ENCODE peak calls at places on chromosome 12, in six cellular contexts. F is H7, J is cardiac fibroblast, U is SW 1271, B is HuH-7, G is ACHN. Q is an unnamed sample.

GRCh38 chr12:68623984-68624383 is 13.3 kb downstream of the RAP1B start:
- DNase-seq in F (no peak), J (peak; percentile 69), U (no peak), B (no peak), G (peak; percentile 35), Q (no peak)

GRCh38 chr12:121711925-121712461 is 559 bp upstream of the TMEM120B start:
- DNase-seq in F (no peak), J (peak; percentile 37), U (no peak), B (no peak), G (no peak), Q (no peak)

GRCh38 chr12:64730585-64730964 is 28.6 kb downstream of the GNS start:
- DNase-seq in F (no peak), J (no peak), U (no peak), B (no peak), G (no peak), Q (no peak)

GRCh38 chr12:29563636-29564035 is 66.2 kb upstream of the OVCH1 start:
- DNase-seq in F (no peak), J (no peak), U (no peak), B (no peak), G (no peak), Q (no peak)

GRCh38 chr12:93378373-93379310 is 917 bp downstream of the NUDT4 start:
- DNase-seq in F (peak; percentile 74), J (peak; percentile 75), U (peak; percentile 15), B (no peak), G (peak; percentile 87), Q (no peak)

GRCh38 chr12:32435921-32436710 is 36.8 kb downstream of the FGD4 start:
- DNase-seq in F (no peak), J (peak; percentile 63), U (no peak), B (no peak), G (no peak), Q (no peak)

GRCh38 chr12:16385779-16386646 is 38.6 kb downstream of the MGST1 start:
- DNase-seq in F (peak; percentile 44), J (peak; percentile 79), U (no peak), B (peak; percentile 56), G (peak; percentile 70), Q (peak; percentile 62)

GRCh38 chr12:49708851-49709250 is 1.6 kb upstream of the FMNL3 start:
- DNase-seq in F (no peak), J (no peak), U (no peak), B (no peak), G (no peak), Q (no peak)

GRCh38 chr12:57272337-57273151 is 21.6 kb upstream of the STAC3 start:
- DNase-seq in F (no peak), J (no peak), U (no peak), B (no peak), G (peak; percentile 18), Q (no peak)

GRCh38 chr12:52050116-52050770 is 999 bp upstream of the NR4A1 start:
- DNase-seq in F (peak; percentile 87), J (peak; percentile 48), U (no peak), B (no peak), G (no peak), Q (peak; percentile 7)

GRCh38 chr12:130805635-130806034 is 33.4 kb downstream of the STX2 start:
- DNase-seq in F (no peak), J (no peak), U (no peak), B (no peak), G (no peak), Q (no peak)

GRCh38 chr12:96420255-96420930 is 20.2 kb upstream of the CDK17 start:
- DNase-seq in F (no peak), J (peak; percentile 61), U (no peak), B (no peak), G (no peak), Q (no peak)